ENCODE peak calls at places on chromosomes 3 and 15, in ten cellular contexts. B is A172; W is HCEC 1CT; N is ELR; U is fibroblast of mammary gland; O is PC-9; F is left cardiac atrium; A is CD8-positive, alpha-beta memory T cell; X is cardiac septum; Q is activated gamma-delta T cell treated with Interleukin-2 at 50 U/mL for 16 hours. E is an unnamed sample.

GRCh38 chr3:10757021-10757820 is 58.8 kb upstream of the SLC6A11 start:
- DNase-seq in B (peak), W (peak), N (peak), U (peak), O (no peak), F (no peak), A (no peak), X (no peak), Q (no peak), E (no peak)

GRCh38 chr3:14959358-14959943 is 12.1 kb downstream of the NR2C2 start:
- DNase-seq in B (no peak), W (no peak), N (no peak), U (no peak), O (no peak), F (no peak), A (peak), X (no peak), Q (no peak), E (no peak)

GRCh38 chr15:29135266-29135665 is 134.4 kb downstream of the NSMCE3 start:
- DNase-seq in B (no peak), W (peak), N (peak), U (peak), O (no peak), F (no peak), A (no peak), X (no peak), Q (no peak), E (no peak)

GRCh38 chr3:31550452-31551251 is 17.9 kb downstream of the STT3B start:
- DNase-seq in B (peak), W (peak), N (peak), U (peak), O (no peak), F (no peak), A (peak), X (no peak), Q (no peak), E (no peak)

GRCh38 chr15:85527907-85528306 is 147.5 kb downstream of the AKAP13 start:
- DNase-seq in B (no peak), W (peak), N (peak), U (peak), O (no peak), F (peak), A (no peak), X (no peak), Q (no peak), E (no peak)

GRCh38 chr3:127171320-127171719 is 21.6 kb upstream of the PRR23E start:
- DNase-seq in B (no peak), W (no peak), N (no peak), U (no peak), O (no peak), F (no peak), A (no peak), X (peak), Q (no peak), E (no peak)

GRCh38 chr15:95565702-95566101 is 764.8 kb upstream of the NR2F2 start:
- DNase-seq in B (no peak), W (no peak), N (no peak), U (no peak), O (no peak), F (no peak), A (no peak), X (no peak), Q (no peak), E (no peak)

GRCh38 chr3:185176756-185177359 is 24.0 kb upstream of the C3orf70 start:
- DNase-seq in B (peak), W (peak), N (peak), U (peak), O (peak), F (peak), A (no peak), X (no peak), Q (no peak), E (no peak)

GRCh38 chr3:68893600-68894239 is 38.6 kb downstream of the TAFA4 start:
- DNase-seq in B (peak), W (peak), N (peak), U (peak), O (no peak), F (no peak), A (peak), X (no peak), Q (no peak), E (no peak)

GRCh38 chr15:26889298-26889898 is 22.5 kb downstream of the GABRA5 start:
- DNase-seq in B (peak), W (peak), N (peak), U (peak), O (no peak), F (no peak), A (peak), X (no peak), Q (peak), E (no peak)

GRCh38 chr3:152720941-152721718 is 113.8 kb upstream of the P2RY1 start:
- DNase-seq in B (no peak), W (no peak), N (no peak), U (no peak), O (no peak), F (no peak), A (no peak), X (no peak), Q (no peak), E (no peak)

GRCh38 chr3:12882336-12883310 is 41.3 kb upstream of the RPL32 start:
- DNase-seq in B (no peak), W (no peak), N (no peak), U (no peak), O (no peak), F (no peak), A (no peak), X (no peak), Q (no peak), E (no peak)

GRCh38 chr3:13712682-13713180 is 163.8 kb downstream of the FBLN2 start:
- DNase-seq in B (no peak), W (no peak), N (no peak), U (no peak), O (no peak), F (no peak), A (no peak), X (peak), Q (no peak), E (peak)

GRCh38 chr3:49387721-49388120 is 24.1 kb downstream of the RHOA start:
- DNase-seq in B (no peak), W (peak), N (peak), U (peak), O (no peak), F (no peak), A (no peak), X (no peak), Q (no peak), E (no peak)

GRCh38 chr3:120203016-120203415 is 82.0 kb downstream of the GPR156 start:
- DNase-seq in B (peak), W (peak), N (peak), U (peak), O (no peak), F (peak), A (no peak), X (no peak), Q (no peak), E (no peak)

GRCh38 chr3:146334151-146334550 is 83.2 kb upstream of the PLSCR4 start:
- DNase-seq in B (no peak), W (peak), N (peak), U (peak), O (no peak), F (peak), A (no peak), X (no peak), Q (no peak), E (no peak)

GRCh38 chr15:83206971-83207621 is 527 bp downstream of the HDGFL3 start:
- DNase-seq in B (peak), W (peak), N (peak), U (no peak), O (no peak), F (peak), A (peak), X (peak), Q (peak), E (peak)

GRCh38 chr3:119148493-119149180 is 2.7 kb downstream of the TEX55 start:
- DNase-seq in B (no peak), W (peak), N (peak), U (peak), O (peak), F (no peak), A (no peak), X (no peak), Q (no peak), E (no peak)

GRCh38 chr15:74906193-74906449 is 530 bp downstream of the FAM219B start:
- DNase-seq in B (peak), W (peak), N (no peak), U (no peak), O (no peak), F (no peak), A (no peak), X (no peak), Q (peak), E (no peak)